ENCODE peak calls at places on chromosomes 13 and 19, in six cellular contexts. U, S, P, Y, N and X are unnamed samples.

GRCh38 chr13:47215741-47216140 is 318.9 kb upstream of the HTR2A start:
- DNase-seq in P (peak), Y (no peak), U (no peak), N (no peak), S (no peak), X (no peak)

GRCh38 chr19:33778089-33778791 is 18.4 kb upstream of the KCTD15 start:
- DNase-seq in P (no peak), U (peak), N (peak), S (peak), Y (peak), X (peak)

GRCh38 chr19:13729859-13730258 is 34.5 kb upstream of the MRI1 start:
- DNase-seq in N (no peak), Y (no peak), S (no peak), P (no peak), U (no peak), X (no peak)

GRCh38 chr19:57800696-57801095 is 14.0 kb downstream of the ZNF552 start:
- DNase-seq in Y (no peak), U (no peak), N (no peak), P (no peak), S (no peak), X (no peak)

GRCh38 chr19:29596885-29597525 is 9.1 kb upstream of the POP4 start:
- DNase-seq in U (no peak), S (no peak), N (no peak), P (no peak), Y (no peak), X (peak)

GRCh38 chr13:110575322-110576069 is 14.0 kb upstream of the RAB20 start:
- DNase-seq in S (no peak), Y (no peak), P (no peak), N (no peak), U (no peak), X (peak)

GRCh38 chr19:342801-343421 is 1.7 kb downstream of the MIER2 start:
- DNase-seq in S (peak), N (no peak), U (no peak), Y (no peak), P (peak), X (no peak)

GRCh38 chr13:40101708-40102359 is 446.4 kb downstream of the COG6 start:
- DNase-seq in P (no peak), Y (no peak), S (no peak), U (no peak), N (no peak), X (no peak)

GRCh38 chr13:53782400-53783030 is 753.9 kb downstream of the OLFM4 start:
- DNase-seq in U (peak), P (no peak), S (peak), N (no peak), Y (no peak), X (peak)

GRCh38 chr13:106573279-106573831 is 5.4 kb upstream of the ARGLU1 start:
- DNase-seq in N (no peak), U (no peak), Y (no peak), P (peak), S (no peak), X (no peak)

GRCh38 chr19:3314962-3315675 is 51.3 kb upstream of the NFIC start:
- DNase-seq in U (no peak), N (no peak), P (no peak), Y (no peak), S (no peak), X (no peak)

GRCh38 chr19:41436664-41436951 is 3.1 kb downstream of the DMAC2 start:
- DNase-seq in N (no peak), U (no peak), Y (no peak), P (no peak), S (no peak), X (no peak)

GRCh38 chr19:39413903-39414608 is 1.6 kb downstream of the PLEKHG2 start:
- DNase-seq in S (no peak), Y (no peak), P (no peak), N (no peak), U (no peak), X (peak)

GRCh38 chr19:38206928-38207327 is 17.1 kb downstream of the DPF1 start:
- DNase-seq in N (no peak), P (no peak), U (no peak), S (no peak), Y (no peak), X (no peak)

GRCh38 chr13:83221813-83222241 is 660.4 kb downstream of the SLITRK1 start:
- DNase-seq in U (no peak), P (peak), S (no peak), N (no peak), Y (no peak), X (no peak)

GRCh38 chr13:76552373-76552772 is 333.8 kb downstream of the KCTD12 start:
- DNase-seq in Y (no peak), N (no peak), P (no peak), U (no peak), S (no peak), X (no peak)

GRCh38 chr13:25300861-25301346 is 521 bp upstream of the NUP58 start:
- DNase-seq in N (no peak), Y (no peak), S (no peak), U (no peak), P (no peak), X (no peak)

GRCh38 chr13:109924376-109924775 is 138.0 kb upstream of the IRS2 start:
- DNase-seq in S (no peak), Y (no peak), N (no peak), U (no peak), P (no peak), X (no peak)

GRCh38 chr19:17584132-17584531 is 28.7 kb downstream of the COLGALT1 start:
- DNase-seq in N (no peak), Y (no peak), U (no peak), S (no peak), P (no peak), X (no peak)

GRCh38 chr19:3618144-3618810 is 8.3 kb downstream of the CACTIN start:
- DNase-seq in N (no peak), Y (peak), P (no peak), S (no peak), U (peak), X (peak)

GRCh38 chr19:11268783-11269267 is 6.5 kb upstream of the DOCK6 start:
- DNase-seq in P (peak), N (no peak), S (peak), Y (no peak), U (no peak), X (no peak)

GRCh38 chr13:114237415-114238112 is 2.9 kb downstream of the CDC16 start:
- DNase-seq in P (no peak), S (no peak), N (no peak), U (no peak), Y (no peak), X (no peak)

GRCh38 chr13:48994731-48995130 is 19.0 kb downstream of the FNDC3A start:
- DNase-seq in S (no peak), U (no peak), P (peak), Y (no peak), N (no peak), X (no peak)

GRCh38 chr19:34173145-34173956 is 1.0 kb downstream of the LSM14A start:
- DNase-seq in U (peak), Y (peak), P (peak), S (no peak), N (no peak), X (peak)

GRCh38 chr19:19146000-19146608 is 7.8 kb upstream of the TMEM161A start:
- DNase-seq in U (peak), N (peak), Y (peak), P (no peak), S (peak), X (peak)

GRCh38 chr13:44906758-44907157 is 82.5 kb downstream of the NUFIP1 start:
- DNase-seq in Y (no peak), P (no peak), N (no peak), S (no peak), U (no peak), X (no peak)

GRCh38 chr19:16383584-16384161 is 59.0 kb downstream of the KLF2 start:
- DNase-seq in Y (no peak), U (no peak), N (no peak), P (no peak), S (no peak), X (no peak)

GRCh38 chr19:12786149-12786870 is 5.0 kb upstream of the JUNB start:
- DNase-seq in P (no peak), Y (no peak), S (peak), N (no peak), U (no peak), X (no peak)

GRCh38 chr19:50890422-50891252 is 17.4 kb downstream of the KLK2 start:
- DNase-seq in N (no peak), Y (no peak), P (peak), S (no peak), U (no peak), X (no peak)

GRCh38 chr19:33683881-33684549 is 62.3 kb downstream of the CHST8 start:
- DNase-seq in U (peak), N (no peak), P (no peak), S (no peak), Y (no peak), X (peak)

GRCh38 chr19:45451181-45451849 is 16.5 kb upstream of the FOSB start:
- DNase-seq in Y (no peak), S (no peak), N (peak), U (no peak), P (no peak), X (no peak)